ENCODE peak calls at places on chromosomes 13 and 19, in six cellular contexts. N is PC-9, V is IMR-90, Z is H1, I is fibroblast of lung, X is GM23248. H is an unnamed sample.

GRCh38 chr19:45601524-45602522 is at the start of gene GPR4:
- DNase-seq in N (no peak), V (no peak), Z (peak; percentile 82), I (no peak), X (peak; percentile 42), H (no peak)

GRCh38 chr13:29195459-29195858 is 375.3 kb downstream of the MTUS2 start:
- DNase-seq in N (no peak), V (no peak), Z (no peak), I (no peak), X (no peak), H (peak; percentile 30)

GRCh38 chr13:20460744-20461143 is 64.9 kb downstream of the CRYL1 start:
- DNase-seq in N (no peak), V (no peak), Z (no peak), I (no peak), X (no peak), H (peak; percentile 52)

GRCh38 chr19:12265921-12266704 is 28.6 kb downstream of the ZNF44 start:
- DNase-seq in N (no peak), V (no peak), Z (no peak), I (no peak), X (no peak), H (no peak)

GRCh38 chr19:33292595-33293254 is 9.6 kb downstream of the CEBPA start:
- DNase-seq in N (no peak), V (no peak), Z (no peak), I (no peak), X (peak; percentile 80), H (no peak)

GRCh38 chr13:25688524-25688923 is 316.8 kb downstream of the ATP8A2 start:
- DNase-seq in N (no peak), V (no peak), Z (no peak), I (no peak), X (no peak), H (no peak)

GRCh38 chr19:7509625-7510024 is 6.3 kb upstream of the ZNF358 start:
- DNase-seq in N (no peak), V (no peak), Z (peak; percentile 67), I (no peak), X (no peak), H (peak; percentile 49)

GRCh38 chr13:85501616-85502015 is 297.6 kb downstream of the SLITRK6 start:
- DNase-seq in N (no peak), V (no peak), Z (no peak), I (no peak), X (no peak), H (no peak)

GRCh38 chr13:42174344-42175162 is 97.4 kb upstream of the AKAP11 start:
- DNase-seq in N (no peak), V (peak; percentile 73), Z (no peak), I (peak; percentile 26), X (peak; percentile 2), H (no peak)

GRCh38 chr13:42497798-42498197 is 76.2 kb upstream of the TNFSF11 start:
- DNase-seq in N (no peak), V (peak; percentile 40), Z (no peak), I (peak; percentile 77), X (peak; percentile 52), H (no peak)

GRCh38 chr19:31572671-31573298 is 223.5 kb upstream of the TSHZ3 start:
- DNase-seq in N (no peak), V (no peak), Z (no peak), I (no peak), X (no peak), H (no peak)

GRCh38 chr13:112688560-112689497 is 1.0 kb upstream of the ATP11A start:
- DNase-seq in N (no peak), V (no peak), Z (peak; percentile 65), I (peak; percentile 4), X (peak; percentile 46), H (peak; percentile 45)

GRCh38 chr13:112464720-112465119 is 88.6 kb downstream of the SPACA7 start:
- DNase-seq in N (no peak), V (no peak), Z (peak; percentile 30), I (no peak), X (no peak), H (no peak)

GRCh38 chr13:25683056-25683455 is 311.3 kb downstream of the ATP8A2 start:
- DNase-seq in N (no peak), V (no peak), Z (no peak), I (no peak), X (no peak), H (peak; percentile 35)

GRCh38 chr13:41345165-41345920 is 34.3 kb downstream of the NAA16 start:
- DNase-seq in N (no peak), V (no peak), Z (no peak), I (peak; percentile 9), X (no peak), H (no peak)

GRCh38 chr19:18481505-18482222 is 40.2 kb downstream of the ELL start:
- DNase-seq in N (no peak), V (no peak), Z (no peak), I (no peak), X (no peak), H (no peak)

GRCh38 chr13:49262634-49263033 is 14.9 kb downstream of the CDADC1 start:
- DNase-seq in N (no peak), V (no peak), Z (no peak), I (no peak), X (no peak), H (no peak)

GRCh38 chr19:5990289-5990797 is 12.4 kb upstream of the RANBP3 start:
- DNase-seq in N (no peak), V (no peak), Z (peak; percentile 65), I (no peak), X (peak; percentile 59), H (no peak)

GRCh38 chr19:44762033-44762432 is 13.5 kb downstream of the BCL3 start:
- DNase-seq in N (no peak), V (no peak), Z (no peak), I (no peak), X (no peak), H (no peak)

GRCh38 chr13:22927008-22927393 is 253.8 kb upstream of the SGCG start:
- DNase-seq in N (no peak), V (no peak), Z (no peak), I (no peak), X (no peak), H (no peak)

GRCh38 chr13:25887962-25888655 is 163.7 kb downstream of the SHISA2 start:
- DNase-seq in N (no peak), V (no peak), Z (no peak), I (no peak), X (no peak), H (no peak)

GRCh38 chr13:102726430-102726829 is 31.6 kb upstream of the METTL21C start:
- DNase-seq in N (no peak), V (no peak), Z (no peak), I (no peak), X (no peak), H (no peak)

GRCh38 chr13:114299604-114300305 is 14.5 kb upstream of the CHAMP1 start:
- DNase-seq in N (no peak), V (no peak), Z (no peak), I (no peak), X (no peak), H (no peak)

GRCh38 chr19:10230155-10230903 is 802 bp downstream of the S1PR2 start:
- DNase-seq in N (no peak), V (peak; percentile 58), Z (peak; percentile 83), I (peak; percentile 66), X (peak; percentile 68), H (peak; percentile 44)

GRCh38 chr13:71459708-71460107 is 407.3 kb downstream of the DACH1 start:
- DNase-seq in N (no peak), V (no peak), Z (no peak), I (no peak), X (no peak), H (no peak)

GRCh38 chr19:44626067-44626624 is 12.8 kb downstream of the IGSF23 start:
- DNase-seq in N (peak; percentile 94), V (peak; percentile 99), Z (no peak), I (peak; percentile 86), X (peak; percentile 96), H (no peak)

GRCh38 chr19:29841559-29842367 is 30.0 kb downstream of the CCNE1 start:
- DNase-seq in N (peak; percentile 60), V (peak; percentile 57), Z (no peak), I (no peak), X (peak; percentile 31), H (no peak)

GRCh38 chr13:25874907-25875306 is 176.9 kb downstream of the SHISA2 start:
- DNase-seq in N (no peak), V (no peak), Z (no peak), I (no peak), X (no peak), H (peak; percentile 97)

GRCh38 chr13:74045583-74045982 is 88.6 kb downstream of the KLF12 start:
- DNase-seq in N (no peak), V (no peak), Z (no peak), I (no peak), X (no peak), H (no peak)

GRCh38 chr13:26653310-26653709 is 95.8 kb downstream of the WASF3 start:
- DNase-seq in N (no peak), V (peak; percentile 74), Z (no peak), I (no peak), X (peak; percentile 78), H (no peak)

GRCh38 chr19:10749435-10750384 is 31.8 kb downstream of the DNM2 start:
- DNase-seq in N (peak; percentile 63), V (no peak), Z (no peak), I (no peak), X (no peak), H (no peak)

GRCh38 chr13:113930711-113931637 is 42.9 kb downstream of the C13orf46 start:
- DNase-seq in N (no peak), V (no peak), Z (no peak), I (no peak), X (no peak), H (no peak)

GRCh38 chr19:18317998-18318800 is 4.7 kb downstream of the LSM4 start:
- DNase-seq in N (no peak), V (no peak), Z (no peak), I (no peak), X (no peak), H (peak; percentile 81)

GRCh38 chr19:32406161-32407003 is 812 bp downstream of the DPY19L3 start:
- DNase-seq in N (no peak), V (no peak), Z (no peak), I (no peak), X (peak; percentile 33), H (no peak)

GRCh38 chr13:44730099-44730498 is 154.0 kb upstream of the TSC22D1 start:
- DNase-seq in N (no peak), V (no peak), Z (no peak), I (no peak), X (no peak), H (no peak)

GRCh38 chr13:47239025-47239424 is 342.2 kb upstream of the HTR2A start:
- DNase-seq in N (no peak), V (no peak), Z (no peak), I (no peak), X (no peak), H (no peak)
- H3K4me1 ChIP-seq in N (no peaks in the 10 kb centered on the region), V (peaks cover 3% of the 10 kb centered on the region), Z (no peaks in the 10 kb centered on the region), I (no peaks in the 10 kb centered on the region), X (peaks cover 15% of the 10 kb centered on the region), H (no peaks in the 10 kb centered on the region)

GRCh38 chr19:35860818-35861639 is 4.3 kb downstream of the KIRREL2 start:
- DNase-seq in N (no peak), V (no peak), Z (peak; percentile 90), I (no peak), X (no peak), H (no peak)
- H3K27ac ChIP-seq in N (no peak overlapping the region), V (no peak overlapping the region), Z (no peak overlapping the region), I (no peak overlapping the region), X (no peak overlapping the region), H (no peak overlapping the region)

GRCh38 chr19:52297601-52298358 is 811 bp downstream of the ZNF480 start:
- DNase-seq in N (no peak), V (peak; percentile 11), Z (no peak), I (peak; percentile 8), X (no peak), H (peak; percentile 48)
- H2AFZ ChIP-seq in N (peak overlapping the region; percentile 94), V (peak overlapping the region; percentile 92), Z (no peak overlapping the region), I (peak overlapping the region; percentile 56), X (peak overlapping the region; percentile 100), H (peak overlapping the region; percentile 99)

GRCh38 chr19:2243274-2244121 is 5.6 kb upstream of the AMH start:
- DNase-seq in N (no peak), V (no peak), Z (no peak), I (no peak), X (no peak), H (no peak)
- H3K4me1 ChIP-seq in N (peaks cover 5% of the 10 kb centered on the region), V (peaks cover 12% of the 10 kb centered on the region), Z (no peaks in the 10 kb centered on the region), I (peaks cover 11% of the 10 kb centered on the region), X (peaks cover 19% of the 10 kb centered on the region), H (peaks cover 35% of the 10 kb centered on the region)

H was measured in DND-41.